ENCODE peak calls at places on chromosome 13, in four cellular contexts. J, C, K and P are unnamed samples.

GRCh38 chr13:106348032-106348431 is 187.4 kb downstream of the EFNB2 start:
- DNase-seq in J (no peak), C (peak; percentile 16), K (no peak), P (no peak)

GRCh38 chr13:57862879-57863278 is 231.3 kb downstream of the PCDH17 start:
- DNase-seq in J (no peak), C (no peak), K (no peak), P (no peak)

GRCh38 chr13:47119568-47120080 is 222.8 kb upstream of the HTR2A start:
- DNase-seq in J (no peak), C (no peak), K (no peak), P (no peak)

GRCh38 chr13:40193290-40194203 is 472.9 kb downstream of the FOXO1 start:
- DNase-seq in J (no peak), C (no peak), K (no peak), P (no peak)

GRCh38 chr13:19984430-19985218 is 26.1 kb downstream of the ZMYM2 start:
- DNase-seq in J (no peak), C (no peak), K (no peak), P (no peak)

GRCh38 chr13:94054159-94054558 is 425.3 kb downstream of the DCT start:
- DNase-seq in J (no peak), C (no peak), K (no peak), P (no peak)

GRCh38 chr13:20171364-20171763 is 10.5 kb upstream of the GJA3 start:
- DNase-seq in J (no peak), C (no peak), K (no peak), P (no peak)

GRCh38 chr13:61774903-61775302 is 359.3 kb upstream of the PCDH20 start:
- DNase-seq in J (no peak), C (no peak), K (no peak), P (no peak)

GRCh38 chr13:93769607-93770006 is 543.0 kb downstream of the GPC6 start:
- DNase-seq in J (no peak), C (no peak), K (no peak), P (no peak)

GRCh38 chr13:110236831-110237261 is 70.1 kb downstream of the COL4A1 start:
- DNase-seq in J (no peak), C (no peak), K (no peak), P (no peak)

GRCh38 chr13:79423801-79424642 is 18.0 kb upstream of the RBM26 start:
- DNase-seq in J (no peak), C (peak; percentile 28), K (no peak), P (peak; percentile 14)

GRCh38 chr13:50901701-50902100 is 7.9 kb upstream of the RNASEH2B start:
- DNase-seq in J (no peak), C (no peak), K (no peak), P (no peak)

GRCh38 chr13:103640617-103641016 is 574.4 kb upstream of the SLC10A2 start:
- DNase-seq in J (no peak), C (no peak), K (no peak), P (no peak)

GRCh38 chr13:49655906-49656305 is 27.6 kb downstream of the ARL11 start:
- DNase-seq in J (no peak), C (no peak), K (no peak), P (no peak)

GRCh38 chr13:57739791-57740190 is 108.2 kb downstream of the PCDH17 start:
- DNase-seq in J (no peak), C (no peak), K (no peak), P (no peak)

GRCh38 chr13:25148005-25148798 is 23.9 kb downstream of the AMER2 start:
- DNase-seq in J (no peak), C (no peak), K (no peak), P (no peak)

GRCh38 chr13:48222358-48223015 is 10.5 kb upstream of the ITM2B start:
- DNase-seq in J (no peak), C (no peak), K (no peak), P (no peak)

GRCh38 chr13:27001705-27002104 is 169.9 kb downstream of the USP12 start:
- DNase-seq in J (no peak), C (peak; percentile 15), K (no peak), P (no peak)

GRCh38 chr13:50189450-50189849 is 174.2 kb downstream of the KCNRG start:
- DNase-seq in J (no peak), C (no peak), K (no peak), P (no peak)

GRCh38 chr13:20911037-20911436 is 8.5 kb upstream of the XPO4 start:
- DNase-seq in J (no peak), C (no peak), K (no peak), P (no peak)